ENCODE peak calls at places on chromosomes 13 and 19, in nine cellular contexts. N, V, F, I, Q, J, S, R and P are unnamed samples.

GRCh38 chr19:46995492-46995891 is 24.1 kb upstream of the NPAS1 start:
- DNase-seq in Q (no peak), F (no peak), N (no peak), R (no peak), V (no peak), I (no peak), S (no peak), J (no peak), P (no peak)

GRCh38 chr13:98384739-98385138 is 192.2 kb downstream of the STK24 start:
- DNase-seq in V (peak; percentile 31), N (no peak), J (no peak), I (no peak), F (no peak), Q (peak; percentile 55), R (no peak), S (no peak), P (no peak)

GRCh38 chr13:41492432-41493267 is 35.3 kb downstream of the RGCC start:
- DNase-seq in R (peak; percentile 14), S (peak; percentile 56), N (no peak), I (no peak), Q (no peak), J (peak; percentile 18), F (no peak), V (no peak), P (peak; percentile 65)

GRCh38 chr19:33293255-33294057 is 8.9 kb downstream of the CEBPA start:
- DNase-seq in R (no peak), N (peak; percentile 74), I (no peak), J (no peak), V (peak; percentile 86), F (no peak), S (peak; percentile 91), Q (peak; percentile 68), P (no peak)

GRCh38 chr19:17061205-17061604 is 14.0 kb downstream of the HAUS8 start:
- DNase-seq in I (no peak), V (no peak), R (no peak), J (no peak), Q (no peak), F (no peak), N (no peak), S (no peak), P (no peak)

GRCh38 chr19:4705413-4706131 is 18.1 kb downstream of the DPP9 start:
- DNase-seq in N (no peak), Q (no peak), I (no peak), J (no peak), R (no peak), F (no peak), V (no peak), S (no peak), P (no peak)

GRCh38 chr19:17103177-17103576 is 27.6 kb downstream of the MYO9B start:
- DNase-seq in I (peak; percentile 70), S (peak; percentile 19), R (no peak), J (peak; percentile 30), V (no peak), F (no peak), Q (peak; percentile 60), N (peak; percentile 30), P (no peak)

GRCh38 chr19:35257113-35257461 is 8.3 kb downstream of the LSR start:
- DNase-seq in V (no peak), S (no peak), R (no peak), J (no peak), Q (no peak), N (no peak), I (peak; percentile 5), F (no peak), P (no peak)

GRCh38 chr19:6720369-6721112 is at the start of gene C3:
- DNase-seq in V (peak; percentile 87), N (no peak), Q (peak; percentile 74), S (peak; percentile 67), F (no peak), J (no peak), R (no peak), I (no peak), P (no peak)

GRCh38 chr19:44738603-44739585 is 9.6 kb upstream of the BCL3 start:
- DNase-seq in R (no peak), F (no peak), Q (no peak), I (no peak), N (no peak), V (no peak), J (no peak), S (peak; percentile 17), P (no peak)

GRCh38 chr13:92842145-92842544 is 384.5 kb upstream of the GPC6 start:
- DNase-seq in V (peak; percentile 73), J (no peak), N (no peak), F (no peak), I (no peak), Q (peak; percentile 88), R (no peak), S (no peak), P (no peak)

GRCh38 chr13:68895696-68896095 is 1211.9 kb upstream of the ATXN8OS start:
- DNase-seq in F (no peak), V (no peak), R (no peak), N (no peak), S (no peak), J (no peak), I (no peak), Q (no peak), P (no peak)

GRCh38 chr13:29877456-29878096 is 27.2 kb upstream of the UBL3 start:
- DNase-seq in V (no peak), R (no peak), N (no peak), I (no peak), S (no peak), Q (no peak), J (no peak), F (no peak), P (no peak)

GRCh38 chr19:18420931-18421330 is 1.7 kb downstream of the SSBP4 start:
- DNase-seq in J (no peak), R (no peak), F (no peak), V (no peak), N (no peak), S (no peak), Q (no peak), I (no peak), P (no peak)

GRCh38 chr19:11448410-11448809 is 13.0 kb downstream of the PRKCSH start:
- DNase-seq in J (no peak), I (no peak), F (no peak), Q (no peak), R (no peak), N (no peak), S (no peak), V (no peak), P (no peak)

GRCh38 chr13:92303428-92303827 is 905.0 kb downstream of the GPC5 start:
- DNase-seq in F (no peak), N (no peak), I (no peak), V (peak; percentile 2), J (no peak), Q (no peak), R (no peak), S (peak; percentile 86), P (no peak)

GRCh38 chr13:97391201-97391600 is 42.8 kb upstream of the RAP2A start:
- DNase-seq in Q (peak; percentile 34), S (no peak), N (no peak), F (no peak), V (no peak), I (no peak), R (no peak), J (no peak), P (no peak)

GRCh38 chr13:52387721-52388120 is 18.3 kb downstream of the THSD1 start:
- DNase-seq in S (no peak), I (no peak), F (no peak), N (no peak), Q (no peak), R (no peak), V (no peak), J (no peak), P (no peak)

GRCh38 chr19:49157445-49158224 is at the start of gene TRPM4:
- DNase-seq in I (peak; percentile 97), V (peak; percentile 91), F (no peak), R (peak; percentile 12), S (peak; percentile 72), J (peak; percentile 66), N (peak; percentile 97), Q (peak; percentile 83), P (peak; percentile 74)

GRCh38 chr13:34942732-34943674 is 933 bp downstream of the NBEA start:
- DNase-seq in V (peak; percentile 6), J (peak; percentile 4), R (peak; percentile 22), N (peak; percentile 61), S (no peak), Q (peak; percentile 23), I (peak; percentile 61), F (peak; percentile 3), P (no peak)